ENCODE peak calls at places on chromosomes 11 and 22, in ten cellular contexts. I is fibroblast of lung, R is left ventricle myocardium inferior, W is HFF-Myc, V is NB4, A is RWPE1, E is A549, T is HL-60, H is fibroblast of the aortic adventitia, O is colonic mucosa. N is an unnamed sample.

GRCh38 chr22:17939011-17939410 is 85.3 kb downstream of the MICAL3 start:
- DNase-seq in H (no peak), V (no peak), T (no peak), E (no peak), W (no peak), R (no peak), I (no peak), A (no peak), O (no peak), N (no peak)

GRCh38 chr11:12925520-12925919 is 83.6 kb upstream of the RASSF10 start:
- DNase-seq in E (no peak), I (no peak), W (no peak), T (no peak), R (no peak), O (no peak), H (no peak), V (no peak), A (no peak), N (no peak)

GRCh38 chr11:12893787-12894672 is 115.1 kb upstream of the RASSF10 start:
- DNase-seq in A (peak), O (peak), R (peak), W (peak), H (peak), I (peak), T (peak), V (peak), E (peak), N (no peak)

GRCh38 chr11:2550606-2550970 is 105.8 kb downstream of the KCNQ1 start:
- DNase-seq in R (no peak), E (no peak), V (no peak), T (no peak), W (no peak), H (no peak), I (no peak), A (no peak), O (no peak), N (no peak)

GRCh38 chr11:85809881-85810280 is 1.1 kb downstream of the SYTL2 start:
- DNase-seq in R (no peak), A (no peak), V (peak), T (no peak), E (peak), I (no peak), H (no peak), O (peak), W (no peak), N (no peak)

GRCh38 chr11:1825039-1825740 is 9.6 kb upstream of the SYT8 start:
- DNase-seq in O (peak), V (peak), A (no peak), H (no peak), R (peak), I (no peak), T (no peak), E (peak), W (no peak), N (no peak)

GRCh38 chr11:117724104-117724503 is 72.9 kb downstream of the DSCAML1 start:
- DNase-seq in A (no peak), O (no peak), W (no peak), I (no peak), E (no peak), V (no peak), T (no peak), R (no peak), H (no peak), N (no peak)

GRCh38 chr11:83971063-83971462 is 684.9 kb upstream of the CCDC90B start:
- DNase-seq in V (no peak), R (no peak), W (no peak), I (peak), E (no peak), H (peak), A (no peak), T (no peak), O (no peak), N (no peak)

GRCh38 chr11:104352036-104352435 is 188.1 kb upstream of the PDGFD start:
- DNase-seq in A (no peak), H (no peak), W (no peak), T (no peak), O (no peak), R (no peak), E (no peak), V (no peak), I (no peak), N (no peak)

GRCh38 chr22:50432131-50432870 is 42.5 kb downstream of the SBF1 start:
- DNase-seq in V (no peak), H (no peak), A (no peak), O (no peak), R (no peak), W (no peak), T (no peak), I (no peak), E (no peak), N (no peak)

GRCh38 chr11:66543263-66544107 is 2.4 kb downstream of the ZDHHC24 start:
- DNase-seq in R (peak), T (peak), H (peak), O (peak), I (peak), V (no peak), W (peak), A (no peak), E (no peak), N (peak)

GRCh38 chr11:118010738-118011461 is 24.7 kb downstream of the IL10RA start:
- DNase-seq in A (no peak), T (peak), E (no peak), R (peak), H (no peak), V (peak), I (no peak), W (no peak), O (peak), N (peak)

GRCh38 chr11:1839924-1840779 is 1.4 kb downstream of the TNNI2 start:
- DNase-seq in A (no peak), W (no peak), I (no peak), E (no peak), R (peak), V (peak), H (no peak), O (peak), T (peak), N (peak)

GRCh38 chr11:45264839-45265515 is 21.2 kb downstream of the SYT13 start:
- DNase-seq in V (no peak), T (no peak), I (peak), W (peak), H (peak), E (peak), R (no peak), A (peak), O (no peak), N (no peak)

GRCh38 chr11:129530154-129530895 is 154.7 kb downstream of the BARX2 start:
- DNase-seq in T (no peak), E (no peak), O (no peak), W (no peak), I (no peak), R (no peak), A (no peak), V (peak), H (no peak), N (no peak)

GRCh38 chr11:87263979-87264378 is 226.2 kb downstream of the TMEM135 start:
- DNase-seq in T (no peak), A (no peak), O (no peak), I (no peak), R (no peak), E (no peak), H (no peak), W (no peak), V (no peak), N (no peak)

GRCh38 chr11:35232961-35233360 is 94.0 kb downstream of the CD44 start:
- DNase-seq in T (no peak), R (no peak), V (no peak), E (no peak), I (peak), H (no peak), A (no peak), O (no peak), W (no peak), N (no peak)

GRCh38 chr22:34855471-34855870 is 210.5 kb upstream of the ISX start:
- DNase-seq in I (no peak), V (no peak), A (no peak), O (no peak), T (no peak), R (no peak), E (no peak), W (no peak), H (no peak), N (no peak)

GRCh38 chr11:69189059-69189458 is 33.3 kb downstream of the SMIM38 start:
- DNase-seq in O (no peak), W (no peak), A (no peak), E (no peak), R (no peak), T (no peak), H (no peak), I (no peak), V (no peak), N (no peak)

GRCh38 chr11:44167047-44167446 is 71.6 kb downstream of the EXT2 start:
- DNase-seq in T (no peak), A (no peak), R (no peak), E (no peak), O (no peak), W (no peak), H (peak), I (no peak), V (no peak), N (no peak)

GRCh38 chr11:131385763-131386394 is 15.5 kb downstream of the NTM start:
- DNase-seq in W (no peak), R (no peak), T (no peak), E (no peak), H (no peak), A (no peak), V (no peak), I (no peak), O (no peak), N (no peak)

GRCh38 chr22:46791201-46791731 is 28.8 kb downstream of the TBC1D22A start:
- DNase-seq in W (no peak), T (peak), A (peak), O (no peak), V (peak), E (no peak), H (peak), R (no peak), I (peak), N (no peak)

GRCh38 chr11:59176330-59176729 is 4.4 kb downstream of the DTX4 start:
- DNase-seq in R (no peak), E (no peak), O (no peak), I (no peak), V (no peak), W (no peak), A (no peak), H (no peak), T (no peak), N (no peak)

GRCh38 chr11:9565822-9566560 is 7.5 kb upstream of the WEE1 start:
- DNase-seq in A (peak), I (peak), W (peak), T (peak), R (no peak), V (peak), H (peak), O (peak), E (peak), N (no peak)

GRCh38 chr11:36167073-36167472 is 122.2 kb downstream of the COMMD9 start:
- DNase-seq in E (no peak), I (no peak), T (no peak), A (no peak), W (no peak), H (no peak), R (no peak), O (no peak), V (no peak), N (no peak)

GRCh38 chr11:69576069-69576782 is 64.7 kb upstream of the CCND1 start:
- DNase-seq in H (no peak), I (no peak), A (no peak), V (peak), O (no peak), R (no peak), T (peak), E (no peak), W (no peak), N (no peak)

GRCh38 chr11:83583953-83584352 is 297.8 kb upstream of the CCDC90B start:
- DNase-seq in O (no peak), R (no peak), E (no peak), A (peak), T (no peak), V (no peak), I (peak), W (peak), H (peak), N (no peak)

GRCh38 chr11:70158201-70158600 is 44.9 kb upstream of the FADD start:
- DNase-seq in T (no peak), E (peak), W (no peak), R (no peak), V (peak), O (no peak), I (peak), H (peak), A (no peak), N (no peak)

GRCh38 chr11:26651916-26652315 is 69.9 kb downstream of the SLC5A12 start:
- DNase-seq in A (no peak), H (no peak), I (no peak), V (peak), O (no peak), W (no peak), R (no peak), E (no peak), T (no peak), N (no peak)
- TF ChIP-seq CTCF in A (no peak), H (no peak), I (no peak), V (no peak), O (no peak), W (no peak), R (no peak), E (no peak), T (no peak), N (no peak)

GRCh38 chr11:77471520-77472234 is 2.2 kb downstream of the PAK1 start:
- DNase-seq in V (peak), I (peak), E (peak), O (peak), H (no peak), T (peak), A (no peak), R (no peak), W (no peak), N (no peak)
- TF ChIP-seq CTCF in V (peak), I (no peak), E (peak), O (no peak), H (no peak), T (no peak), A (no peak), R (no peak), W (peak), N (no peak)

GRCh38 chr11:47406896-47407745 is 1.3 kb upstream of the SLC39A13 start:
- DNase-seq in T (peak), E (no peak), R (no peak), W (no peak), H (no peak), O (no peak), I (peak), A (no peak), V (peak), N (no peak)
- TF ChIP-seq CTCF in T (no peak), E (no peak), R (no peak), W (no peak), H (peak), O (no peak), I (no peak), A (no peak), V (no peak), N (no peak)

GRCh38 chr22:42692239-42693054 is 28.2 kb downstream of the A4GALT start:
- DNase-seq in V (peak), R (no peak), A (no peak), E (peak), O (no peak), H (no peak), W (no peak), I (no peak), T (no peak), N (peak)
- TF ChIP-seq CTCF in V (peak), R (no peak), A (no peak), E (no peak), O (no peak), H (no peak), W (peak), I (no peak), T (no peak), N (no peak)

DNA sequence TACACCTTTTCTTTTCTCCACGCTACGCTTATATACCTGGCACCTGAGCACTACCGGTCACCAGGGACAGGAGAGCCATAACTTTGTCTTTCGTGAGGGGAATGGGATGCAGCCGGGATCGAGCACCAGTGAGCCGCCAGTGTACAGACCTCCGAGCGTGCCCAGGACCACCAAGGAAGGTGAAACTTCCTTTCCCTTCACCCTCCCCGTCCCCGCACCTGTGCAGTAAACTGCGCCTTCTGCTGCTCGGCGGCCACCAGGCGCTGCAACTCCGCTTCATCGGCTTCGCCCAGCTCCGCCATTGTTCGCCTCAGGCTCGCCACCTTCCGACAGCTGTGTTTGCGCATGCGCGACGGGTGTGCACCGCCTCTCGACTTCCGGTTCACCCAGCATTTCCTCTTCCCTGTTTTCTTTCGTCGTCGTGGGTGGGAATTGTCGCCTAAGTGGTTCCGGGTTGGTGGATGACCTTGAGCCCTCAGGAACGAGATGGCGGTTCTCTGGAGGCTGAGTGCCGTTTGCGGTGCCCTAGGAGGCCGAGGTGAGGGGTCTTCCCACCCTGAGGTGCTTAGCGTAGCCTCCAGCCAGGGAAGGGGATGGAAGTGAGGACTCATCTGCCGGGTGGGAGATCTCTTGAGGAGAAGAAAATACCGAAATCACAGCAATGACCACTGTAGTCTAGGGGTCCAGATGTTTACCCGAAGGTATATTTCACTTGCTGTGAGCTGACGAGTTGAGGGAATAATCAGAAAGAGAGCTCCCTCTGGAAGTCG is at the start of the genes SDHD and TIMM8B:
- DNase-seq in R (peak), E (peak), V (peak), I (peak), A (peak), O (peak), T (peak), W (peak), H (peak), N (peak)
- TF ChIP-seq CTCF in R (peak), E (no peak), V (no peak), I (no peak), A (no peak), O (no peak), T (no peak), W (no peak), H (peak), N (no peak)

GRCh38 chr11:128323381-128323780 is 264.0 kb downstream of the ETS1 start:
- DNase-seq in R (no peak), I (peak), V (peak), O (no peak), E (peak), W (no peak), H (peak), T (no peak), A (no peak), N (no peak)
- TF ChIP-seq CTCF in R (peak), I (peak), V (peak), O (peak), E (no peak), W (peak), H (peak), T (no peak), A (no peak), N (no peak)

N was measured in activated B cell treated with CpG ODN at 0.5 μM for 24 hours.